ENCODE peak calls at places on chromosomes 4 and X, in ten cellular contexts. L, O, W, H, D, P, V, J, Y and N are unnamed samples.

GRCh38 chr4:6371271-6371670 is 101.1 kb downstream of the PPP2R2C start:
- DNase-seq in L (no peak), O (no peak), W (no peak), H (no peak), D (no peak), P (no peak), V (no peak), J (no peak), Y (no peak), N (no peak)

GRCh38 chrX:43595931-43596330 is 60.2 kb upstream of the MAOA start:
- DNase-seq in L (no peak), O (no peak), W (no peak), H (no peak), D (no peak), P (no peak), V (no peak), J (no peak), Y (no peak), N (no peak)

GRCh38 chr4:54378461-54378860 is 149.4 kb downstream of the PDGFRA start:
- DNase-seq in L (no peak), O (no peak), W (no peak), H (no peak), D (no peak), P (no peak), V (no peak), J (no peak), Y (no peak), N (no peak)

GRCh38 chr4:139297001-139297410 is 4.3 kb upstream of the NAA15 start:
- DNase-seq in L (no peak), O (no peak), W (no peak), H (no peak), D (no peak), P (no peak), V (no peak), J (peak), Y (no peak), N (no peak)

GRCh38 chr4:675036-675804 is 878 bp downstream of the MYL5 start:
- DNase-seq in L (no peak), O (no peak), W (no peak), H (no peak), D (no peak), P (peak), V (peak), J (no peak), Y (no peak), N (peak)

GRCh38 chr4:181488926-181489325 is 754.3 kb upstream of the TENM3 start:
- DNase-seq in L (no peak), O (no peak), W (no peak), H (no peak), D (no peak), P (no peak), V (no peak), J (no peak), Y (no peak), N (no peak)

GRCh38 chr4:2793578-2793919 is 664 bp downstream of the SH3BP2 start:
- DNase-seq in L (peak), O (no peak), W (no peak), H (no peak), D (no peak), P (peak), V (peak), J (peak), Y (peak), N (peak)

GRCh38 chr4:189600598-189601435 is 339.9 kb upstream of the FRG1 start:
- DNase-seq in L (no peak), O (no peak), W (no peak), H (no peak), D (no peak), P (no peak), V (no peak), J (no peak), Y (no peak), N (no peak)

GRCh38 chrX:101160001-101160400 is 59.6 kb upstream of the DRP2 start:
- DNase-seq in L (no peak), O (no peak), W (no peak), H (no peak), D (no peak), P (no peak), V (peak), J (no peak), Y (no peak), N (no peak)

GRCh38 chr4:11507920-11508319 is 79.2 kb upstream of the HS3ST1 start:
- DNase-seq in L (no peak), O (no peak), W (no peak), H (no peak), D (no peak), P (no peak), V (no peak), J (no peak), Y (no peak), N (no peak)

GRCh38 chrX:37679230-37679629 is 6.4 kb upstream of the XK start:
- DNase-seq in L (no peak), O (no peak), W (no peak), H (no peak), D (no peak), P (no peak), V (no peak), J (no peak), Y (no peak), N (no peak)

GRCh38 chr4:133148690-133149363 is at the start of gene PCDH10:
- DNase-seq in L (no peak), O (no peak), W (peak), H (no peak), D (peak), P (peak), V (peak), J (peak), Y (peak), N (peak)